ENCODE peak calls at places on chromosomes 11 and 22, in ten cellular contexts. One of them, this sample, is unnamed.
A peak's percentile ranks its signal among the peaks of the same experiment; 100 is the strongest.

GRCh38 chr11:35943761-35944502 is at the start of gene LDLRAD3:
- DNase-seq in T follicular helper cell: no peak
- DNase-seq in stimulated activated CD8-positive, alpha-beta memory T cell treated with anti-CD3 and anti-CD28 coated beads, Interleukin-15, amount 100 ng/mL, for 24 hours: no peak
- DNase-seq in CD8-positive, alpha-beta memory T cell: no peak
- DNase-seq in endothelial cell: peak; percentile 79
- DNase-seq in ACHN: peak; percentile 84
- DNase-seq in mammary epithelial cell: peak; percentile 76
- DNase-seq in DMS153: peak; percentile 16
- DNase-seq in colonic mucosa: peak; percentile 75
- DNase-seq in cardiac fibroblast: peak; percentile 84
- DNase-seq in this sample: peak; percentile 90

GRCh38 chr11:67606150-67606476 is 623 bp upstream of the NDUFV1 start:
- DNase-seq in T follicular helper cell: no peak
- DNase-seq in stimulated activated CD8-positive, alpha-beta memory T cell treated with anti-CD3 and anti-CD28 coated beads, Interleukin-15, amount 100 ng/mL, for 24 hours: no peak
- DNase-seq in CD8-positive, alpha-beta memory T cell: no peak
- DNase-seq in endothelial cell: no peak
- DNase-seq in ACHN: peak; percentile 11
- DNase-seq in mammary epithelial cell: no peak
- DNase-seq in DMS153: no peak
- DNase-seq in colonic mucosa: no peak
- DNase-seq in cardiac fibroblast: peak; percentile 21
- DNase-seq in this sample: no peak

GRCh38 chr11:93234602-93235207 is 36.9 kb upstream of the SLC36A4 start:
- DNase-seq in T follicular helper cell: peak; percentile 61
- DNase-seq in stimulated activated CD8-positive, alpha-beta memory T cell treated with anti-CD3 and anti-CD28 coated beads, Interleukin-15, amount 100 ng/mL, for 24 hours: no peak
- DNase-seq in CD8-positive, alpha-beta memory T cell: peak; percentile 56
- DNase-seq in endothelial cell: peak; percentile 85
- DNase-seq in ACHN: peak; percentile 67
- DNase-seq in mammary epithelial cell: peak; percentile 54
- DNase-seq in DMS153: peak; percentile 90
- DNase-seq in colonic mucosa: peak; percentile 82
- DNase-seq in cardiac fibroblast: peak; percentile 83
- DNase-seq in this sample: peak; percentile 56

GRCh38 chr11:10786451-10786850 is 22.3 kb downstream of the EIF4G2 start:
- DNase-seq in T follicular helper cell: no peak
- DNase-seq in stimulated activated CD8-positive, alpha-beta memory T cell treated with anti-CD3 and anti-CD28 coated beads, Interleukin-15, amount 100 ng/mL, for 24 hours: no peak
- DNase-seq in CD8-positive, alpha-beta memory T cell: no peak
- DNase-seq in endothelial cell: no peak
- DNase-seq in ACHN: no peak
- DNase-seq in mammary epithelial cell: no peak
- DNase-seq in DMS153: no peak
- DNase-seq in colonic mucosa: no peak
- DNase-seq in cardiac fibroblast: no peak
- DNase-seq in this sample: no peak

GRCh38 chr22:33194529-33194928 is 136.3 kb upstream of the SYN3 start:
- DNase-seq in T follicular helper cell: no peak
- DNase-seq in stimulated activated CD8-positive, alpha-beta memory T cell treated with anti-CD3 and anti-CD28 coated beads, Interleukin-15, amount 100 ng/mL, for 24 hours: no peak
- DNase-seq in CD8-positive, alpha-beta memory T cell: no peak
- DNase-seq in endothelial cell: no peak
- DNase-seq in ACHN: no peak
- DNase-seq in mammary epithelial cell: no peak
- DNase-seq in DMS153: no peak
- DNase-seq in colonic mucosa: no peak
- DNase-seq in cardiac fibroblast: no peak
- DNase-seq in this sample: no peak

GRCh38 chr11:113667801-113668200 is 38.3 kb downstream of the TMPRSS5 start:
- DNase-seq in T follicular helper cell: no peak
- DNase-seq in stimulated activated CD8-positive, alpha-beta memory T cell treated with anti-CD3 and anti-CD28 coated beads, Interleukin-15, amount 100 ng/mL, for 24 hours: no peak
- DNase-seq in CD8-positive, alpha-beta memory T cell: no peak
- DNase-seq in endothelial cell: no peak
- DNase-seq in ACHN: no peak
- DNase-seq in mammary epithelial cell: no peak
- DNase-seq in DMS153: no peak
- DNase-seq in colonic mucosa: no peak
- DNase-seq in cardiac fibroblast: no peak
- DNase-seq in this sample: no peak

GRCh38 chr11:25667871-25668270 is 664.1 kb upstream of the ANO3 start:
- DNase-seq in T follicular helper cell: no peak
- DNase-seq in stimulated activated CD8-positive, alpha-beta memory T cell treated with anti-CD3 and anti-CD28 coated beads, Interleukin-15, amount 100 ng/mL, for 24 hours: no peak
- DNase-seq in CD8-positive, alpha-beta memory T cell: no peak
- DNase-seq in endothelial cell: no peak
- DNase-seq in ACHN: no peak
- DNase-seq in mammary epithelial cell: no peak
- DNase-seq in DMS153: no peak
- DNase-seq in colonic mucosa: no peak
- DNase-seq in cardiac fibroblast: no peak
- DNase-seq in this sample: no peak

GRCh38 chr11:86688398-86689179 is 16.2 kb upstream of the ME3 start:
- DNase-seq in T follicular helper cell: no peak
- DNase-seq in stimulated activated CD8-positive, alpha-beta memory T cell treated with anti-CD3 and anti-CD28 coated beads, Interleukin-15, amount 100 ng/mL, for 24 hours: no peak
- DNase-seq in CD8-positive, alpha-beta memory T cell: no peak
- DNase-seq in endothelial cell: no peak
- DNase-seq in ACHN: peak; percentile 85
- DNase-seq in mammary epithelial cell: no peak
- DNase-seq in DMS153: no peak
- DNase-seq in colonic mucosa: no peak
- DNase-seq in cardiac fibroblast: peak; percentile 86
- DNase-seq in this sample: no peak

GRCh38 chr11:2587132-2587930 is 112.5 kb downstream of the KCNQ1OT1 start:
- DNase-seq in T follicular helper cell: no peak
- DNase-seq in stimulated activated CD8-positive, alpha-beta memory T cell treated with anti-CD3 and anti-CD28 coated beads, Interleukin-15, amount 100 ng/mL, for 24 hours: no peak
- DNase-seq in CD8-positive, alpha-beta memory T cell: peak; percentile 43
- DNase-seq in endothelial cell: peak; percentile 3
- DNase-seq in ACHN: no peak
- DNase-seq in mammary epithelial cell: no peak
- DNase-seq in DMS153: no peak
- DNase-seq in colonic mucosa: no peak
- DNase-seq in cardiac fibroblast: no peak
- DNase-seq in this sample: no peak

GRCh38 chr11:5380740-5381342 is 2.8 kb upstream of the OR51M1 start:
- DNase-seq in T follicular helper cell: peak; percentile 0
- DNase-seq in stimulated activated CD8-positive, alpha-beta memory T cell treated with anti-CD3 and anti-CD28 coated beads, Interleukin-15, amount 100 ng/mL, for 24 hours: no peak
- DNase-seq in CD8-positive, alpha-beta memory T cell: no peak
- DNase-seq in endothelial cell: peak; percentile 71
- DNase-seq in ACHN: peak; percentile 60
- DNase-seq in mammary epithelial cell: peak; percentile 35
- DNase-seq in DMS153: peak; percentile 29
- DNase-seq in colonic mucosa: peak; percentile 48
- DNase-seq in cardiac fibroblast: peak; percentile 83
- DNase-seq in this sample: peak; percentile 72

GRCh38 chr11:102829671-102830070 is 13.7 kb downstream of the MMP3 start:
- DNase-seq in T follicular helper cell: no peak
- DNase-seq in stimulated activated CD8-positive, alpha-beta memory T cell treated with anti-CD3 and anti-CD28 coated beads, Interleukin-15, amount 100 ng/mL, for 24 hours: no peak
- DNase-seq in CD8-positive, alpha-beta memory T cell: no peak
- DNase-seq in endothelial cell: no peak
- DNase-seq in ACHN: no peak
- DNase-seq in mammary epithelial cell: no peak
- DNase-seq in DMS153: no peak
- DNase-seq in colonic mucosa: no peak
- DNase-seq in cardiac fibroblast: no peak
- DNase-seq in this sample: no peak

GRCh38 chr11:134958870-134959269 is 546.8 kb upstream of the B3GAT1 start:
- DNase-seq in T follicular helper cell: no peak
- DNase-seq in stimulated activated CD8-positive, alpha-beta memory T cell treated with anti-CD3 and anti-CD28 coated beads, Interleukin-15, amount 100 ng/mL, for 24 hours: no peak
- DNase-seq in CD8-positive, alpha-beta memory T cell: no peak
- DNase-seq in endothelial cell: no peak
- DNase-seq in ACHN: no peak
- DNase-seq in mammary epithelial cell: no peak
- DNase-seq in DMS153: no peak
- DNase-seq in colonic mucosa: no peak
- DNase-seq in cardiac fibroblast: no peak
- DNase-seq in this sample: no peak

GRCh38 chr11:22130462-22131053 is 62.3 kb upstream of the ANO5 start:
- DNase-seq in T follicular helper cell: no peak
- DNase-seq in stimulated activated CD8-positive, alpha-beta memory T cell treated with anti-CD3 and anti-CD28 coated beads, Interleukin-15, amount 100 ng/mL, for 24 hours: no peak
- DNase-seq in CD8-positive, alpha-beta memory T cell: no peak
- DNase-seq in endothelial cell: no peak
- DNase-seq in ACHN: peak; percentile 24
- DNase-seq in mammary epithelial cell: no peak
- DNase-seq in DMS153: peak; percentile 28
- DNase-seq in colonic mucosa: no peak
- DNase-seq in cardiac fibroblast: peak; percentile 19
- DNase-seq in this sample: peak; percentile 49

GRCh38 chr11:11772865-11773515 is 68.8 kb upstream of the USP47 start:
- DNase-seq in T follicular helper cell: no peak
- DNase-seq in stimulated activated CD8-positive, alpha-beta memory T cell treated with anti-CD3 and anti-CD28 coated beads, Interleukin-15, amount 100 ng/mL, for 24 hours: no peak
- DNase-seq in CD8-positive, alpha-beta memory T cell: no peak
- DNase-seq in endothelial cell: no peak
- DNase-seq in ACHN: no peak
- DNase-seq in mammary epithelial cell: no peak
- DNase-seq in DMS153: no peak
- DNase-seq in colonic mucosa: no peak
- DNase-seq in cardiac fibroblast: no peak
- DNase-seq in this sample: no peak

GRCh38 chr11:33701302-33701701 is 676 bp upstream of the C11orf91 start:
- DNase-seq in T follicular helper cell: no peak
- DNase-seq in stimulated activated CD8-positive, alpha-beta memory T cell treated with anti-CD3 and anti-CD28 coated beads, Interleukin-15, amount 100 ng/mL, for 24 hours: no peak
- DNase-seq in CD8-positive, alpha-beta memory T cell: no peak
- DNase-seq in endothelial cell: no peak
- DNase-seq in ACHN: no peak
- DNase-seq in mammary epithelial cell: peak; percentile 91
- DNase-seq in DMS153: no peak
- DNase-seq in colonic mucosa: no peak
- DNase-seq in cardiac fibroblast: peak; percentile 93
- DNase-seq in this sample: no peak

GRCh38 chr22:38215156-38216038 is 13.6 kb downstream of the MAFF start:
- DNase-seq in T follicular helper cell: no peak
- DNase-seq in stimulated activated CD8-positive, alpha-beta memory T cell treated with anti-CD3 and anti-CD28 coated beads, Interleukin-15, amount 100 ng/mL, for 24 hours: no peak
- DNase-seq in CD8-positive, alpha-beta memory T cell: no peak
- DNase-seq in endothelial cell: no peak
- DNase-seq in ACHN: no peak
- DNase-seq in mammary epithelial cell: no peak
- DNase-seq in DMS153: no peak
- DNase-seq in colonic mucosa: no peak
- DNase-seq in cardiac fibroblast: no peak
- DNase-seq in this sample: no peak

GRCh38 chr11:94751216-94751612 is 16.9 kb upstream of the AMOTL1 start:
- DNase-seq in T follicular helper cell: no peak
- DNase-seq in stimulated activated CD8-positive, alpha-beta memory T cell treated with anti-CD3 and anti-CD28 coated beads, Interleukin-15, amount 100 ng/mL, for 24 hours: no peak
- DNase-seq in CD8-positive, alpha-beta memory T cell: no peak
- DNase-seq in endothelial cell: no peak
- DNase-seq in ACHN: no peak
- DNase-seq in mammary epithelial cell: no peak
- DNase-seq in DMS153: no peak
- DNase-seq in colonic mucosa: no peak
- DNase-seq in cardiac fibroblast: no peak
- DNase-seq in this sample: no peak

GRCh38 chr11:117230286-117230961 is 1.4 kb downstream of the PCSK7 start:
- DNase-seq in T follicular helper cell: peak; percentile 4
- DNase-seq in stimulated activated CD8-positive, alpha-beta memory T cell treated with anti-CD3 and anti-CD28 coated beads, Interleukin-15, amount 100 ng/mL, for 24 hours: no peak
- DNase-seq in CD8-positive, alpha-beta memory T cell: peak; percentile 72
- DNase-seq in endothelial cell: no peak
- DNase-seq in ACHN: no peak
- DNase-seq in mammary epithelial cell: peak; percentile 29
- DNase-seq in DMS153: no peak
- DNase-seq in colonic mucosa: no peak
- DNase-seq in cardiac fibroblast: peak; percentile 50
- DNase-seq in this sample: no peak

GRCh38 chr11:66559141-66559861 is 9.1 kb downstream of the CTSF start:
- DNase-seq in T follicular helper cell: peak; percentile 20
- DNase-seq in stimulated activated CD8-positive, alpha-beta memory T cell treated with anti-CD3 and anti-CD28 coated beads, Interleukin-15, amount 100 ng/mL, for 24 hours: peak; percentile 10
- DNase-seq in CD8-positive, alpha-beta memory T cell: peak; percentile 53
- DNase-seq in endothelial cell: no peak
- DNase-seq in ACHN: no peak
- DNase-seq in mammary epithelial cell: no peak
- DNase-seq in DMS153: no peak
- DNase-seq in colonic mucosa: no peak
- DNase-seq in cardiac fibroblast: no peak
- DNase-seq in this sample: no peak

This sample was measured in T47D.